ENCODE peak calls at places on chromosomes 2 and 18, in eight cellular contexts. K is CD8-positive, alpha-beta T cell; D is mammary epithelial cell; C is cardiac fibroblast; S is HCT116; Z is lower leg skin; N is endodermal cell; E is lower lobe of right lung. J is an unnamed sample.

GRCh38 chr18:59708988-59709387 is 11.8 kb upstream of the CCBE1 start:
- DNase-seq in K (no peak), D (no peak), C (no peak), S (no peak), Z (no peak), N (peak), E (no peak), J (no peak)

GRCh38 chr2:150091896-150092295 is 395.6 kb downstream of the RND3 start:
- DNase-seq in K (no peak), D (no peak), C (no peak), S (no peak), Z (no peak), N (no peak), E (no peak), J (no peak)

GRCh38 chr2:70706026-70706795 is 61.8 kb downstream of the ADD2 start:
- DNase-seq in K (no peak), D (no peak), C (no peak), S (no peak), Z (peak), N (peak), E (no peak), J (no peak)

GRCh38 chr2:45458909-45459563 is 152.0 kb downstream of the SRBD1 start:
- DNase-seq in K (no peak), D (peak), C (peak), S (peak), Z (no peak), N (peak), E (no peak), J (peak)

GRCh38 chr2:3034396-3034795 is 343.2 kb downstream of the EIPR1 start:
- DNase-seq in K (no peak), D (no peak), C (no peak), S (no peak), Z (no peak), N (peak), E (no peak), J (no peak)

GRCh38 chr2:200863655-200864205 is 728 bp downstream of the CLK1 start:
- DNase-seq in K (no peak), D (peak), C (no peak), S (no peak), Z (no peak), N (peak), E (no peak), J (no peak)

GRCh38 chr2:234240917-234241316 is 190.4 kb downstream of the SPP2 start:
- DNase-seq in K (no peak), D (peak), C (peak), S (no peak), Z (no peak), N (no peak), E (no peak), J (no peak)

GRCh38 chr2:203809084-203809521 is 58.5 kb upstream of the CTLA4 start:
- DNase-seq in K (no peak), D (peak), C (peak), S (no peak), Z (no peak), N (no peak), E (no peak), J (no peak)

GRCh38 chr2:182713611-182714010 is 2.4 kb upstream of the DNAJC10 start:
- DNase-seq in K (no peak), D (no peak), C (no peak), S (no peak), Z (no peak), N (no peak), E (no peak), J (no peak)

GRCh38 chr2:226387499-226387942 is 412.1 kb downstream of the IRS1 start:
- DNase-seq in K (no peak), D (no peak), C (no peak), S (no peak), Z (no peak), N (no peak), E (no peak), J (no peak)

GRCh38 chr2:239934571-239935171 is 90.5 kb downstream of the NDUFA10 start:
- DNase-seq in K (peak), D (no peak), C (peak), S (peak), Z (peak), N (peak), E (peak), J (peak)

GRCh38 chr2:232925153-232925768 is 55.2 kb downstream of the SNORC start:
- DNase-seq in K (no peak), D (no peak), C (no peak), S (no peak), Z (no peak), N (peak), E (no peak), J (no peak)

GRCh38 chr2:197179744-197180498 is 130.7 kb downstream of the ANKRD44 start:
- DNase-seq in K (no peak), D (no peak), C (peak), S (no peak), Z (no peak), N (no peak), E (no peak), J (peak)

GRCh38 chr2:45484965-45485364 is 126.1 kb downstream of the SRBD1 start:
- DNase-seq in K (no peak), D (no peak), C (no peak), S (no peak), Z (no peak), N (no peak), E (no peak), J (no peak)

GRCh38 chr18:44839239-44839666 is 158.6 kb downstream of the SETBP1 start:
- DNase-seq in K (peak), D (peak), C (peak), S (no peak), Z (peak), N (peak), E (peak), J (peak)

GRCh38 chr2:231425291-231425810 is 29.8 kb downstream of the B3GNT7 start:
- DNase-seq in K (no peak), D (no peak), C (no peak), S (no peak), Z (no peak), N (no peak), E (peak), J (no peak)

GRCh38 chr2:102839668-102840388 is 78.0 kb downstream of the TMEM182 start:
- DNase-seq in K (no peak), D (peak), C (peak), S (peak), Z (no peak), N (peak), E (no peak), J (no peak)

GRCh38 chr18:12085136-12085535 is 8.5 kb upstream of the ANKRD62 start:
- DNase-seq in K (no peak), D (no peak), C (no peak), S (no peak), Z (peak), N (peak), E (no peak), J (no peak)

GRCh38 chr2:53283326-53283725 is 484.3 kb upstream of the CHAC2 start:
- DNase-seq in K (no peak), D (no peak), C (no peak), S (no peak), Z (no peak), N (no peak), E (no peak), J (no peak)

GRCh38 chr2:70388128-70388527 is 86.3 kb upstream of the FAM136A start:
- DNase-seq in K (no peak), D (peak), C (no peak), S (peak), Z (no peak), N (no peak), E (no peak), J (no peak)

GRCh38 chr18:27382477-27383216 is 197.5 kb upstream of the CHST9 start:
- DNase-seq in K (no peak), D (no peak), C (no peak), S (no peak), Z (no peak), N (no peak), E (no peak), J (no peak)

GRCh38 chr18:49811151-49811938 is 2.0 kb downstream of the ACAA2 start:
- DNase-seq in K (no peak), D (no peak), C (no peak), S (no peak), Z (no peak), N (no peak), E (no peak), J (no peak)

GRCh38 chr2:241157841-241158545 is 7.7 kb downstream of the PPP1R7 start:
- DNase-seq in K (no peak), D (no peak), C (peak), S (no peak), Z (no peak), N (no peak), E (no peak), J (no peak)

GRCh38 chr2:12210016-12210933 is 463.8 kb downstream of the LPIN1 start:
- DNase-seq in K (no peak), D (no peak), C (no peak), S (no peak), Z (no peak), N (no peak), E (no peak), J (no peak)

GRCh38 chr2:241673797-241674725 is 12.6 kb downstream of the DTYMK start:
- DNase-seq in K (no peak), D (no peak), C (no peak), S (no peak), Z (no peak), N (peak), E (no peak), J (no peak)

GRCh38 chr2:148813603-148814065 is 61.4 kb upstream of the KIF5C start:
- DNase-seq in K (peak), D (no peak), C (no peak), S (no peak), Z (no peak), N (peak), E (no peak), J (no peak)

GRCh38 chr2:230678451-230678850 is 34.2 kb upstream of the CAB39 start:
- DNase-seq in K (no peak), D (no peak), C (no peak), S (no peak), Z (no peak), N (no peak), E (no peak), J (no peak)

GRCh38 chr2:112636605-112637288 is 9.0 kb upstream of the SLC20A1 start:
- DNase-seq in K (no peak), D (no peak), C (no peak), S (no peak), Z (no peak), N (no peak), E (no peak), J (no peak)

GRCh38 chr18:27964811-27965210 is 212.1 kb downstream of the CDH2 start:
- DNase-seq in K (no peak), D (peak), C (peak), S (no peak), Z (no peak), N (no peak), E (no peak), J (no peak)

GRCh38 chr18:28890796-28891195 is 713.9 kb upstream of the CDH2 start:
- DNase-seq in K (no peak), D (no peak), C (no peak), S (no peak), Z (no peak), N (no peak), E (no peak), J (no peak)

GRCh38 chr18:48136051-48136543 is 205.6 kb upstream of the SMAD2 start:
- DNase-seq in K (no peak), D (no peak), C (no peak), S (no peak), Z (peak), N (peak), E (peak), J (peak)

GRCh38 chr2:10985260-10985659 is 73.5 kb downstream of the KCNF1 start:
- DNase-seq in K (no peak), D (peak), C (no peak), S (no peak), Z (peak), N (no peak), E (no peak), J (no peak)

GRCh38 chr18:68840554-68841263 is 42.8 kb downstream of the CCDC102B start:
- DNase-seq in K (no peak), D (peak), C (peak), S (peak), Z (no peak), N (no peak), E (no peak), J (peak)

GRCh38 chr2:74532222-74532621 is 2.5 kb downstream of the HTRA2 start:
- DNase-seq in K (no peak), D (peak), C (peak), S (no peak), Z (no peak), N (no peak), E (no peak), J (no peak)

GRCh38 chr2:184004945-184005672 is 593.2 kb upstream of the ZNF804A start:
- DNase-seq in K (no peak), D (no peak), C (no peak), S (no peak), Z (no peak), N (no peak), E (no peak), J (no peak)

DNA sequence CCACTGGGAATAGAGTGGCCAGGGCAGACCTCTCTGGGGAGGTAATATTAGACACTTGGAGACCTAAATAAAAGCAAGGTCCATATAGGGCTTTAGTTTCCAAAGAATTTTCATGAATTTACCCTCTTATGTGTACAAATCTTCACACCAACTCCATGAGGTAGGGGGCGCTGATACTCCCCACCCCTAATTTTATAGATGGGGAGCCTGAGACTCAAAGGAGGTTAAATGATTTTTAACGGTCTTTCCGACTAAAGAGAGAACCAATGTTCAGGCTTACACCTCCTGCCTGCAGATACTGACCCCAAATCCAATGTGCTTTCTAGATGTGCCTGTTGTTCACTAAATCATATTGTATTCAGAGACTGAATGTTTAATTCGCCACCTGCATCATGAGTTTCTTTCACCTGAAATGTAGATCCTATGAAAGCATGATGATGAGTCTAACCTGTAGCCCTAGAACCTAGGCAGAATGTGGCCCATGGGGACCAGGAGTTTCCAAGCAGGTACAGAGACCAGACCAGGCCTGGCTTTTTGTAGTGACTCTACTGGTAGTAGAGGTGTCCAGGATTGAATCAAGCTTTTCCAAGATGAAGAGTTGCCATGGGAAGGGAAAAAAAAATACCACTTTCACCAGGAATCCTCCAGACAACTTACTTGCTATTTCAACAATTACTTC is 16.8 kb upstream of the PAX3 start:
- DNase-seq in K (no peak), D (no peak), C (no peak), S (no peak), Z (no peak), N (no peak), E (no peak), J (no peak)
- TF ChIP-seq CTCF in K (no peak), D (peak), C (peak), S (peak), Z (no peak), N (peak), E (no peak), J (no peak)

DNA sequence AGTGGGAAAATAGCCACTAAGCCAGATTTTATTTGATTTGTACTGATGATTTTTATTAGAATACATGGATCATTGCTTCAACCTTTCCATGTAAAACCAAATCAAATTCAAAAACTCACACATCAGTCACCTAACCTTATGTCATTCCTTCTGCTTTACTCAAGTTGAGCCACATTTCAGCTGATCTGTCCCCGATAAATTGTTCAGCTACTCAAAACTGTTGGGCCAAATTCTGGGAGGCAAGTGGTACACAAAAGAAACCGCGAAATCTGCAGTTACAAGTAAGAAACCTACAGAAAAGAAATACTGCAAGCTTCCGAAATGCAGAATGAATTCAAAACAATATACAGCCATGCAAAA is 109.7 kb downstream of the TCF4 start:
- DNase-seq in K (no peak), D (no peak), C (peak), S (no peak), Z (no peak), N (no peak), E (no peak), J (no peak)
- H3K4me3 ChIP-seq in K (no peak), D (peak), C (peak), S (no peak), Z (no peak), N (no peak), E (peak), J (peak)

DNA sequence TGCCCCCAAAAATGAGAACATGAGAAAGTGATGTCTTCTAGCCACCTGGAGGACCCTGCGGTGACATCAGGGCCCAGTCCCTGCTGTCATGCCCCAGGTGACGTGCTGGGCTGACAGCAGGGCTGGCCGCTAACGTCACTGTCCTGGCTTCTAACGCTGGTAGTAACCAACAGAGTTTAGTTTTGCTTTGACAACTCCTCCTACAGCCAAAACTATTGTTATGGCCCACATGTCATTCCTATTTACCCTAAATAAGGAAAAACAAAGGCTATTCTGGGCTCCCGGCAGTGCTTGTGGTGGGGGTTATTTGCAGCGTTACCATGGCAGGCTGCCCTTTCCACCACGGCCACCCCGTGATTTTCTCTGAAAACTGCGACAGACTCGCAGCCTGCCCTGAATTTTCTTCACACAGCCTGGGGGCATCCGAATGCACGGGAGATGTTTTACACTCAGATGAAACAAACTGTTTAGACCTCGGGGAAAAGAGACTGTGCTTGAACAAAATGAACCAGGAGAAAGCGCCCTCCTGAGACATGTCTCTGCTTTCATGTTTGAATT is 115.2 kb downstream of the FAM210A start:
- DNase-seq in K (peak), D (no peak), C (peak), S (no peak), Z (no peak), N (peak), E (no peak), J (no peak)
- TF ChIP-seq CTCF in K (no peak), D (no peak), C (no peak), S (no peak), Z (no peak), N (no peak), E (no peak), J (no peak)

GRCh38 chr2:20667151-20667530 is 197 bp downstream of the GDF7 start:
- DNase-seq in K (no peak), D (no peak), C (no peak), S (no peak), Z (no peak), N (no peak), E (no peak), J (no peak)
- H3K4me3 ChIP-seq in K (peak), D (no peak), C (peak), S (no peak), Z (no peak), N (no peak), E (peak), J (peak)